ENCODE peak calls at places on chromosomes 12 and 14, in seven cellular contexts. Z, F, W, S, X, T and C are unnamed samples.

GRCh38 chr14:56183631-56184157 is 65.5 kb downstream of the PELI2 start:
- DNase-seq in Z (peak), F (peak), W (no peak), S (no peak), X (no peak), T (no peak), C (no peak)

GRCh38 chr12:7089196-7089871 is 2.9 kb downstream of the C1R start:
- DNase-seq in Z (no peak), F (no peak), W (no peak), S (no peak), X (no peak), T (no peak), C (no peak)

GRCh38 chr12:112977641-112978040 is 678 bp upstream of the OAS2 start:
- DNase-seq in Z (no peak), F (peak), W (no peak), S (no peak), X (no peak), T (peak), C (no peak)

GRCh38 chr12:59041241-59042121 is 121.2 kb upstream of the LRIG3 start:
- DNase-seq in Z (peak), F (peak), W (peak), S (peak), X (no peak), T (no peak), C (peak)

GRCh38 chr14:75826599-75826998 is 155.2 kb downstream of the TGFB3 start:
- DNase-seq in Z (peak), F (peak), W (peak), S (no peak), X (no peak), T (no peak), C (no peak)

GRCh38 chr14:57389646-57390036 is 745 bp upstream of the NAA30 start:
- DNase-seq in Z (no peak), F (no peak), W (no peak), S (peak), X (no peak), T (no peak), C (no peak)

GRCh38 chr14:33062881-33063280 is 124.2 kb downstream of the NPAS3 start:
- DNase-seq in Z (no peak), F (peak), W (peak), S (no peak), X (no peak), T (no peak), C (peak)

GRCh38 chr12:122097641-122098364 is 19.2 kb downstream of the MLXIP start:
- DNase-seq in Z (peak), F (no peak), W (peak), S (peak), X (no peak), T (no peak), C (no peak)

GRCh38 chr12:111430418-111431353 is 25.0 kb downstream of the SH2B3 start:
- DNase-seq in Z (no peak), F (no peak), W (no peak), S (no peak), X (no peak), T (peak), C (no peak)

GRCh38 chr14:39265741-39266588 is 32.2 kb downstream of the MIA2 start:
- DNase-seq in Z (peak), F (peak), W (peak), S (no peak), X (no peak), T (peak), C (peak)

GRCh38 chr12:117096643-117097042 is 2.6 kb downstream of the TESC start:
- DNase-seq in Z (no peak), F (no peak), W (no peak), S (no peak), X (no peak), T (no peak), C (no peak)

GRCh38 chr12:130097798-130098255 is 64.4 kb upstream of the FZD10 start:
- DNase-seq in Z (no peak), F (no peak), W (peak), S (peak), X (no peak), T (no peak), C (no peak)

GRCh38 chr12:13404631-13405473 is 208.3 kb downstream of the EMP1 start:
- DNase-seq in Z (no peak), F (no peak), W (no peak), S (no peak), X (no peak), T (no peak), C (no peak)

GRCh38 chr14:48726080-48726642 is 860.0 kb downstream of the RPS29 start:
- DNase-seq in Z (peak), F (no peak), W (no peak), S (no peak), X (no peak), T (no peak), C (peak)

GRCh38 chr12:52391618-52392002 is 6.2 kb upstream of the KRT84 start:
- DNase-seq in Z (no peak), F (peak), W (no peak), S (peak), X (no peak), T (no peak), C (no peak)

GRCh38 chr12:127716181-127716580 is 550.8 kb upstream of the TMEM132C start:
- DNase-seq in Z (no peak), F (no peak), W (no peak), S (no peak), X (no peak), T (no peak), C (no peak)

GRCh38 chr12:96578526-96579125 is 89.2 kb downstream of the CFAP54 start:
- DNase-seq in Z (peak), F (peak), W (peak), S (peak), X (peak), T (peak), C (peak)

GRCh38 chr14:36524874-36525745 is 5.1 kb upstream of the NKX2-1 start:
- DNase-seq in Z (no peak), F (peak), W (peak), S (peak), X (peak), T (no peak), C (no peak)

DNA sequence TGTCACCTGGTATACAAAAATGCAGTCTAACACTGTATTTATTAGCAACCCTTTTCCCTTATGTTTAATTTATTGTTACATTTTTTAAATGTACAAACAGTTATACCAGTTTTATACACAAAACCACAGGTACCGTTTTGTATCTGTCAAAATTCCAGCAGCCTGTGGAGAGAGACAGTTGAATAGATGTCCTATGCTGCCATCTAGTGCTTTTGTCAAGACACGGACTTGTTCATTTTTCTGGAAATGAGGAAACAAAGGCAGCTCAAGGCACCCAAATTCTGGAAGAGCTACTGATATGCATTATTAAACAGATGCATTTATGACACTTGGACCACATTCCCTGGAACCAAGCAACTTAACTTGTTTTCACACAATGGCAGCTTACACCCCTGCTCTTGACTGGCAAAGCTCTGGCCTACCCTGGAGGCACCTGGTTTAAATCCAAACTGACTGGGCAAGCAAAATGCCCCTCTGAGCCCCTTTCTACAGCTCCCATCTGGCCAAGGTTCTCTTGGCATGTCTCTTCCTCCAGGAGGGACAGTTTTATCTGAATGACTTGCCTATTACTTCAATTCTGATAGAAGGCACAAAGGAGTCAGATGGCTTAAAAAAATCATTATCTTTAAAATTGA is 286.9 kb upstream of the PRKD1 start:
- DNase-seq in Z (peak), F (peak), W (peak), S (peak), X (peak), T (peak), C (peak)
- H3K4me3 ChIP-seq in Z (no peak), F (no peak), W (no peak), S (no peak), X (no peak), T (no peak), C (no peak)

DNA sequence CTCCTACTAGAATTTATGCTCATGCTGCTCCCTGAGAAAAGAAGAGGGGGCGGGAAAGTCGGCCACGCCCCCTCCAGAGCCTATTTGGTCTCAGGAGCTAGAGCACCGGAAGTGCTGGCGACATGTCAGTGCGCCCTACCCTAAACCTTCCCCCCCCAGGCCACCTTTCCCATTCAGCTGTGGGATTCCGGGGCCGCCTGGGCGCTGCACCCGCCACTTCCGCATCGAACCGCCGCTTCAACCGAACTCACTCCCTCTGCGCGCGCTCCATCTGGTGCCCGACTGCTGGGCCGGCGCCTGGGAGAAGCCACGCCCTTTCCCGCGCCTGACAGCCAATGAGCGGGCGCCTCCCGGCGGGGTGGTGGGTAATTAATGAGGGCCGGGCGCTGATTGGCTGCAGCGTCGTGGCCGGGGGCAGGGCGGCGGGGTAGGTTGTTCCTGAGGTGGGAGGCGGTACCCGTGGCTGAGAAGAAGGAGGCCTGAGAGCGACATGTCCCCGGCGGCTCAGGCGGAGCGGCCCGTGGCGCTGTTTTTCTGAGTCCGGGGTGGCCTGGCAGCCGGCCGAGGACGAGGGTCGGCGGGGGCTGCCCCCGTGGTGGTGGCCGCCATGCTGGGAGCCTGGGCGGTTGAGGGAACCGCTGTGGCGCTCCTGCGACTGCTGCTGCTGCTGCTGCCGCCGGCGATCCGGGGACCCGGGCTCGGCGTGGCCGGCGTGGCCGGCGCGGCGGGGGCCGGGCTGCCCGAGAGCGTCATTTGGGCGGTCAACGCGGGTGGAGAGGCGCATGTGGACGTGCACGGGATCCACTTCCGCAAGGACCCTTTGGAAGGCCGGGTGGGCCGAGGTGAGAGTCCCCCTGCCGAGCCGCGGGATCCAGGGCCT is at the start of gene MLEC:
- DNase-seq in Z (peak), F (peak), W (peak), S (peak), X (peak), T (peak), C (peak)
- TF ChIP-seq CTCF in Z (peak), F (no peak), W (peak), S (peak), X (peak), T (no peak), C (no peak)

DNA sequence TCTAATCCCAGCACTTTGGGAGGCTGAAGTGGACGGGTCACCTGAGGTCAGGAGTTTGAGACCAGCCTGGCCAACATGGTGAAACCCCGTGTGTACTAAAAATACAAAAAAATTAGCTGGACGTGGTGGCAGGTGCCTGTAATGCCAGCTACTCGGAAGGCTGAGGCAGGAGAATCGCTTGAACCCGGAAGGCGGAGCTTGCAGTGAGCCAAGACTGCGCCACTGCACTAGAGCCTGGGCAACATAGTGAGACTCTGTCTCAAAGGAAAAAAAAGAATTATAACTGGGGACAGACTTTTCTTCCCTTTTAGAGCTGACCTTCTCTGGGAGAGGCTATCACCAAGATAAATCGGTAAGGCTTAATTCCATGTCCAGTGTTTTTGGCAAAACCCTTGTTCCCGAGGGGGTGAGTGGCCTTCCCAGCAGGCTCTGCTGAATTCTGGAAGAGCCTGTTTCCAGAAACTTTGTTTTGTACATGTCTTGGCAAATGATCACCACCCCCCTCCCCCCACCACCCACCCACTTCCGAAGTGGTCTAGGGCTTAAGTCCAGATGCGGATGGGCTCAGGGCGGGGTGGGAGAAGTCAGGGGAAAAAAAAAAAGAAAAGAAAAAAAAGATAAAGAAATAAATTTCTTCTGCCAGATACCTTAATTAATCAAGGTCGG is 32.3 kb upstream of the DEGS2 start:
- DNase-seq in Z (no peak), F (no peak), W (no peak), S (no peak), X (no peak), T (no peak), C (no peak)
- H3K4me3 ChIP-seq in Z (no peak), F (no peak), W (peak), S (no peak), X (no peak), T (no peak), C (no peak)

DNA sequence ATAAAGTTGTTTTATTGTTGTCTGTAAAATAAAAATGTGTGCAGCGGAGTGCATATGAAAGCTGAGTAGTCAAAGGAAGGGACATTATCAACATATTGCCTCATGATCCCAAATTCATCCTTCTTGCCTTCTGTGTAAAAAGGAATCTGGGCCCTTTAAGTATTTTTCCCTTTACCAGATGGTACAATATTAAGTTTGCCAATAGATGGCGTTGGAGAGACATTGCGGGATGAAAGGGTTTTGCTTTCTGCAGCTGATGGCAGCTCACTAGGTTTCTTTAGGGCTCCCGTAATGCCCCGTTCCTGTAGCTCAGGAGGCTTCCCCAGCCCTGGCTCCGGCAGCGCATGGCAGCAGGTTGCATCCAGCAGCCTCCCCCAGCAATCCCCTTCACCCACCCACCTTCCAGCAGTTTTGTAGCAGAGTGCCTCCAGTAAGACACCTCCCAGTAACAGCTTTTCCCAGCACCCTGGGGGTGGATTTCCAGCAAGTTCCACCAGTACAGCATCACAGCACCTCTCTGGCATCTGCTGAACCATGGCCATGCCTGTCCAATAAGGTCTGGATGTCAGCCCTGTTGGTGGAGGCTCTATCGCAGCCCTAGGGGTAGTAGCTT is 354.4 kb downstream of the MED13L start:
- DNase-seq in Z (no peak), F (peak), W (peak), S (no peak), X (no peak), T (peak), C (peak)
- TF ChIP-seq CTCF in Z (peak), F (peak), W (peak), S (no peak), X (peak), T (peak), C (peak)

DNA sequence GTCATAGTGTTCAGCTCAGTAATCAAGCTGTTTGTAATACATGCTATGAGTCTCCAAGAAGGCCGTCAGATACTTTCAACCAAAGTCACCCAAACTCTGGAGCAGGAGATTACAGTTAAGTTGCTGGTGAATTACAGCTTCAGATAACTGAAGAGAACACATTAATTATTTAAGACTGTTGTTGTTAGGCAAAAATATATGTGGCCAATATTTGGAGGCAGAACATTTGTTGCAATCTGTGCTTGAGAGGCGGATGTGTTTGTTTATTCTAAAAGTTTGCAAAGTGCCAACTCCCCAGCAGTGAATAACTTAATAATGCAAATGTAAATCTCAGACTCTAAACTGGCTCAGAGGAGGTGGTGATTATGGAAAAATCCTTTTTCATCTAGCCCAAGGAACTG is 300.7 kb upstream of the TBX3 start:
- DNase-seq in Z (peak), F (no peak), W (no peak), S (no peak), X (no peak), T (no peak), C (no peak)
- H3K4me3 ChIP-seq in Z (no peak), F (no peak), W (no peak), S (no peak), X (no peak), T (no peak), C (no peak)

DNA sequence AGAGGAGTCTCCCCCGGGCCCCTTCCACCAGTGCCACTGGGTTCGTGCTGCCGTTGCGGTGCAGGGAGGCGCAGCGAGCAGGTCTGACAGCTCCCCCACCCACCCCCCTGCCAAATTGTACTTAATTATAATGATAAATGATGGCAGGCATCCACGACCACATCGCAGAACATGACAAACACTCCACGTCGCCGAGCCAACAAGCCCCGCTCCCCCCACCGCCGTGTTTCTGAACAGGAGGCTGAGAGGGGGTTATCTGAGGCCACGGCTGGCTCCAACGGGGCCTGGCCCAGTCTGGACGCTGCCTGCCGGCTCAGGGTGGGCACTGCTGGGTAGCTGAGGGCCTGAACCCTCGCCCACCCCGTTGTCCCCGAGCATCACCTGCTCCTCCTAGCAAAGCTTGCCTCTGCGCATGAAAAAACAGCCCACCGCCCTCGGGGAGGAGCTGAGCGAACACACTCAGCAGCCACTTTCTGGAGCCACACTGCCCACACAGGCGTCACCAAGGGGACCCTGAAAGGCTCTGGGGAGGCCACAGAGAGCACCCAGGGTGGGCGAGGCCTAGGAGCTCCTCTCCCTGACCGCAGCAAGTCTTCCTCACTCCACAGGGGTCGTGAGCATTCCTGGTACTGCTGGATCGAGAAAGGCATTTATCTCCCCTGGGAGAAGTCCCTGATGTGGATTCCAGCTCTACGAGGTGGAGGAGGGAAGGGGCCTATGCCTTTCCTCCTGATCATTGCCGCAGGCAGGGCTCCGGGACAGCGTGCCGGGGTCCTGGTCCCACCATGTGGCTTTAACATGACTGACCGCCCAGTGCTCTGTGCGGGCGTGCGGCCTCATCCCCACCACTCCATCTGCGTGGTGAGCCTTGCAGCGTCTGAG is 35.4 kb upstream of the DIO3 start:
- DNase-seq in Z (no peak), F (no peak), W (no peak), S (no peak), X (no peak), T (no peak), C (no peak)
- TF ChIP-seq CTCF in Z (no peak), F (no peak), W (no peak), S (no peak), X (no peak), T (no peak), C (no peak)

GRCh38 chr12:24903305-24904088 is 45.4 kb downstream of the BCAT1 start:
- DNase-seq in Z (no peak), F (peak), W (no peak), S (no peak), X (peak), T (no peak), C (peak)
- H3K4me3 ChIP-seq in Z (peak), F (peak), W (no peak), S (peak), X (peak), T (no peak), C (peak)

GRCh38 chr12:31586703-31587102 is 4.2 kb downstream of the DENND5B start:
- DNase-seq in Z (no peak), F (no peak), W (no peak), S (no peak), X (no peak), T (peak), C (no peak)
- TF ChIP-seq CTCF in Z (no peak), F (no peak), W (no peak), S (no peak), X (no peak), T (no peak), C (no peak)

DNA sequence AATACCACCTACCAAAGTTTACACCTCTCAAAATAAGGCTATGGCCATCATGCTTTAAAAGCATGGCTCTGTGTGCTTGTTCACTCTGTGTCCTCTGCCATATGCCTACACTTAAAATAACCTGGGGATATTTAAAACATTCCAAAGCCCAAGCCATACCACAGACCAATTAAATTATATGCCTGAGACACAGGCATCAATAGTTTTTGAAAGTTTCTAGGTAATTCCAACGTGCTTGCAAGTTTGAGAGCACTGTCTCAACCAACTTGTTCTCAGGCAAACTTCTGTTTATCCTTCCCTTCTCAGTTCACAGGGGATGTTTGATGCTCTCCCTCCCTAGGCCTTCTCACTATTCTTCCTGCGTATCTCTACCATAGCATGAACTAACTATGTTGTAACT is 3.4 kb upstream of the FRMD6 start:
- DNase-seq in Z (no peak), F (no peak), W (no peak), S (no peak), X (no peak), T (no peak), C (no peak)
- H3K4me3 ChIP-seq in Z (no peak), F (no peak), W (peak), S (no peak), X (no peak), T (no peak), C (no peak)